ENCODE peak calls at places on chromosome 17, in four cellular contexts. A is HFFc6, G is SW 1271, U is kidney glomerular epithelial cell. E is an unnamed sample.

GRCh38 chr17:80477647-80478478 is 1.5 kb upstream of the NPTX1 start:
- DNase-seq in A (no peak), G (no peak), U (peak; percentile 6), E (no peak)

GRCh38 chr17:58120195-58120822 is 27.9 kb upstream of the OR4D1 start:
- DNase-seq in A (peak; percentile 24), G (no peak), U (peak; percentile 38), E (no peak)

GRCh38 chr17:50653738-50654137 is 19.1 kb downstream of the ABCC3 start:
- DNase-seq in A (no peak), G (no peak), U (no peak), E (no peak)

GRCh38 chr17:37110816-37111215 is 162.1 kb downstream of the AATF start:
- DNase-seq in A (no peak), G (no peak), U (no peak), E (no peak)

GRCh38 chr17:74190807-74191206 is 12.7 kb upstream of the RPL38 start:
- DNase-seq in A (no peak), G (no peak), U (peak; percentile 48), E (no peak)

GRCh38 chr17:51006601-51007000 is 114.1 kb downstream of the SPAG9 start:
- DNase-seq in A (peak; percentile 64), G (no peak), U (peak; percentile 22), E (no peak)

GRCh38 chr17:40556884-40557414 is 8.3 kb downstream of the CCR7 start:
- DNase-seq in A (no peak), G (no peak), U (no peak), E (no peak)

GRCh38 chr17:79797492-79798295 is 817 bp upstream of the CBX8 start:
- DNase-seq in A (no peak), G (no peak), U (no peak), E (no peak)

GRCh38 chr17:76529643-76530488 is 7.6 kb downstream of the CYGB start:
- DNase-seq in A (peak; percentile 38), G (no peak), U (no peak), E (no peak)

GRCh38 chr17:66953661-66954060 is 10.8 kb upstream of the CACNG4 start:
- DNase-seq in A (no peak), G (no peak), U (no peak), E (no peak)

GRCh38 chr17:76261421-76262215 is 3.5 kb upstream of the UBALD2 start:
- DNase-seq in A (no peak), G (no peak), U (no peak), E (no peak)

GRCh38 chr17:28425206-28425605 is 19.2 kb upstream of the SLC46A1 start:
- DNase-seq in A (no peak), G (no peak), U (no peak), E (no peak)

GRCh38 chr17:12180644-12181261 is 160.1 kb downstream of the MAP2K4 start:
- DNase-seq in A (peak; percentile 38), G (peak; percentile 16), U (peak; percentile 55), E (no peak)

GRCh38 chr17:2954898-2955445 is 108.4 kb downstream of the OR1D5 start:
- DNase-seq in A (peak; percentile 92), G (peak; percentile 94), U (peak; percentile 99), E (no peak)

GRCh38 chr17:78583091-78583490 is 5.9 kb upstream of the DNAH17 start:
- DNase-seq in A (no peak), G (peak; percentile 24), U (no peak), E (no peak)

GRCh38 chr17:66920965-66921364 is 43.5 kb upstream of the CACNG4 start:
- DNase-seq in A (no peak), G (no peak), U (no peak), E (no peak)

GRCh38 chr17:77145635-77146632 is 5.2 kb downstream of the SEC14L1 start:
- DNase-seq in A (peak; percentile 75), G (peak; percentile 79), U (peak; percentile 62), E (no peak)

GRCh38 chr17:79953335-79953734 is 82.3 kb downstream of the TBC1D16 start:
- DNase-seq in A (no peak), G (no peak), U (no peak), E (no peak)

GRCh38 chr17:81888105-81888987 is 3.0 kb downstream of the ALYREF start:
- DNase-seq in A (no peak), G (no peak), U (no peak), E (no peak)

GRCh38 chr17:4474093-4474492 is 24.6 kb upstream of the SPNS2 start:
- DNase-seq in A (no peak), G (no peak), U (no peak), E (no peak)

GRCh38 chr17:7992516-7992915 is 9.9 kb upstream of the GUCY2D start:
- DNase-seq in A (peak; percentile 66), G (no peak), U (peak; percentile 41), E (no peak)

GRCh38 chr17:33038740-33039139 is 47.1 kb downstream of the SPACA3 start:
- DNase-seq in A (no peak), G (no peak), U (peak; percentile 64), E (no peak)

GRCh38 chr17:79951361-79952264 is 84.1 kb downstream of the TBC1D16 start:
- DNase-seq in A (peak; percentile 15), G (no peak), U (peak; percentile 37), E (no peak)

GRCh38 chr17:178292-179065 is 3.0 kb downstream of the DOC2B start:
- DNase-seq in A (no peak), G (no peak), U (no peak), E (no peak)

GRCh38 chr17:32494621-32495346 is 8.0 kb downstream of the CDK5R1 start:
- DNase-seq in A (no peak), G (no peak), U (no peak), E (no peak)

GRCh38 chr17:67576471-67576870 is 141.3 kb upstream of the NOL11 start:
- DNase-seq in A (no peak), G (no peak), U (no peak), E (no peak)

GRCh38 chr17:48194097-48194550 is 86.6 kb downstream of the SNX11 start:
- DNase-seq in A (peak; percentile 72), G (no peak), U (peak; percentile 49), E (no peak)

GRCh38 chr17:57271821-57272220 is 15.5 kb downstream of the MSI2 start:
- DNase-seq in A (no peak), G (no peak), U (no peak), E (no peak)

GRCh38 chr17:17413821-17414220 is 63.0 kb upstream of the MED9 start:
- DNase-seq in A (no peak), G (no peak), U (no peak), E (no peak)

GRCh38 chr17:27793168-27793905 is 7.0 kb downstream of the NOS2 start:
- DNase-seq in A (no peak), G (no peak), U (no peak), E (no peak)

GRCh38 chr17:29645516-29646051 is 22.9 kb upstream of the CORO6 start:
- DNase-seq in A (peak; percentile 48), G (no peak), U (no peak), E (no peak)

GRCh38 chr17:68759002-68759342 is 157.8 kb upstream of the FAM20A start:
- DNase-seq in A (no peak), G (no peak), U (no peak), E (no peak)

GRCh38 chr17:47199627-47200324 is 9.4 kb upstream of the MYL4 start:
- DNase-seq in A (no peak), G (no peak), U (no peak), E (no peak)

GRCh38 chr17:68198931-68199836 is 48.7 kb upstream of the AMZ2 start:
- DNase-seq in A (no peak), G (no peak), U (no peak), E (no peak)

GRCh38 chr17:57016066-57016763 is 38.3 kb downstream of the SCPEP1 start:
- DNase-seq in A (no peak), G (no peak), U (no peak), E (no peak)

GRCh38 chr17:57587201-57587870 is 157.8 kb downstream of the CCDC182 start:
- DNase-seq in A (no peak), G (no peak), U (no peak), E (no peak)

GRCh38 chr17:47720754-47721533 is 12.1 kb upstream of the TBX21 start:
- DNase-seq in A (peak; percentile 49), G (no peak), U (no peak), E (peak; percentile 34)